ENCODE peak calls at places on chromosomes 6 and 20, in six cellular contexts. Q is GM12878, Z is fibroblast of pulmonary artery, B is stomach, Y is GM12865, T is K562. D is an unnamed sample.

GRCh38 chr6:66995669-66996068 is 1288.6 kb upstream of the EYS start:
- DNase-seq in Q (no peak), Z (no peak), B (no peak), Y (no peak), T (no peak), D (no peak)

GRCh38 chr6:132143258-132143657 is 192.1 kb upstream of the CCN2 start:
- DNase-seq in Q (no peak), Z (no peak), B (no peak), Y (no peak), T (no peak), D (no peak)

GRCh38 chr20:62117658-62118057 is 4.6 kb upstream of the LSM14B start:
- DNase-seq in Q (no peak), Z (no peak), B (peak; percentile 49), Y (no peak), T (no peak), D (peak; percentile 58)

GRCh38 chr6:81891869-81892268 is 139.4 kb upstream of the TENT5A start:
- DNase-seq in Q (no peak), Z (no peak), B (no peak), Y (no peak), T (no peak), D (no peak)

GRCh38 chr6:77880501-77880900 is 227.7 kb downstream of the MEI4 start:
- DNase-seq in Q (no peak), Z (peak; percentile 10), B (no peak), Y (no peak), T (no peak), D (no peak)

GRCh38 chr6:118743744-118744143 is 92.4 kb upstream of the CEP85L start:
- DNase-seq in Q (no peak), Z (no peak), B (no peak), Y (no peak), T (no peak), D (no peak)

GRCh38 chr6:92473056-92473455 is 946.3 kb downstream of the EPHA7 start:
- DNase-seq in Q (no peak), Z (no peak), B (no peak), Y (no peak), T (no peak), D (no peak)

GRCh38 chr6:89970609-89971337 is 76.5 kb downstream of the GJA10 start:
- DNase-seq in Q (no peak), Z (peak; percentile 65), B (peak; percentile 29), Y (peak; percentile 11), T (peak; percentile 53), D (peak; percentile 35)

GRCh38 chr6:126039284-126039683 is 52.9 kb downstream of the TRMT11 start:
- DNase-seq in Q (no peak), Z (peak; percentile 60), B (no peak), Y (no peak), T (no peak), D (no peak)

GRCh38 chr6:13331516-13332348 is 3.4 kb upstream of the TBC1D7 start:
- DNase-seq in Q (no peak), Z (peak; percentile 58), B (no peak), Y (peak; percentile 47), T (peak; percentile 41), D (no peak)

GRCh38 chr20:2285618-2286017 is 10.2 kb upstream of the TGM3 start:
- DNase-seq in Q (no peak), Z (no peak), B (no peak), Y (no peak), T (no peak), D (no peak)

GRCh38 chr6:159008656-159009288 is 8.8 kb upstream of the RSPH3 start:
- DNase-seq in Q (no peak), Z (peak; percentile 58), B (no peak), Y (peak; percentile 71), T (peak; percentile 35), D (peak; percentile 69)

GRCh38 chr20:3800256-3800877 is 4.3 kb downstream of the CDC25B start:
- DNase-seq in Q (no peak), Z (no peak), B (no peak), Y (no peak), T (no peak), D (no peak)
- H3K4me3 ChIP-seq in Q (no peak overlapping the region), Z (no peak overlapping the region), B (no peak overlapping the region), Y (no peak overlapping the region), T (no peak overlapping the region), D (peak overlapping the region; percentile 18)

GRCh38 chr6:106715922-106716321 is 86.5 kb downstream of the QRSL1 start:
- DNase-seq in Q (no peak), Z (no peak), B (no peak), Y (peak; percentile 18), T (no peak), D (no peak)
- H3K4me3 ChIP-seq in Q (no peak overlapping the region), Z (no peak overlapping the region), B (no peak overlapping the region), Y (no peak overlapping the region), T (no peak overlapping the region), D (no peak overlapping the region)

DNA sequence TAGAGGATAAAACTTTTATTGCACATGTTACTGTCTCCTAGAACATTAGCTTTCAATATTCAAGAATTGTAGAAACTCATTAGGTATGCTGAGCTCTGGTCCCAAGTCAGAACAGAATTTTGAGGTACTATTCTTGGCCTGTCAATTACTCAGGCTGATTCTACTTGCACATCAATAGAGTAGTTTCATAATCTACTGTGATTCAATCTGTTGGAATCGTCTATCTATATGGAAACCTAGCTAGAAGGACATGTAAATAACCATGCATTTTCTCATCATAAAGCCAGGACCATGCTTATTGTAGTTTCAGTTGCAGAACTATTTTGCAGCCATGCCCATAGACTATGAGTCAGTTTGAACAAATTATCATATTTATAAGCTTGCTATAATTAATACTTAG is 41.6 kb downstream of the FLRT3 start:
- DNase-seq in Q (no peak), Z (no peak), B (no peak), Y (no peak), T (no peak), D (no peak)
- H3K4me3 ChIP-seq in Q (no peak overlapping the region), Z (no peak overlapping the region), B (no peak overlapping the region), Y (no peak overlapping the region), T (no peak overlapping the region), D (no peak overlapping the region)

GRCh38 chr20:50278684-50279531 is 88.3 kb downstream of the CEBPB start:
- DNase-seq in Q (no peak), Z (peak; percentile 14), B (peak; percentile 89), Y (no peak), T (peak; percentile 78), D (no peak)
- H3K4me3 ChIP-seq in Q (no peak overlapping the region), Z (no peak overlapping the region), B (no peak overlapping the region), Y (no peak overlapping the region), T (no peak overlapping the region), D (no peak overlapping the region)

DNA sequence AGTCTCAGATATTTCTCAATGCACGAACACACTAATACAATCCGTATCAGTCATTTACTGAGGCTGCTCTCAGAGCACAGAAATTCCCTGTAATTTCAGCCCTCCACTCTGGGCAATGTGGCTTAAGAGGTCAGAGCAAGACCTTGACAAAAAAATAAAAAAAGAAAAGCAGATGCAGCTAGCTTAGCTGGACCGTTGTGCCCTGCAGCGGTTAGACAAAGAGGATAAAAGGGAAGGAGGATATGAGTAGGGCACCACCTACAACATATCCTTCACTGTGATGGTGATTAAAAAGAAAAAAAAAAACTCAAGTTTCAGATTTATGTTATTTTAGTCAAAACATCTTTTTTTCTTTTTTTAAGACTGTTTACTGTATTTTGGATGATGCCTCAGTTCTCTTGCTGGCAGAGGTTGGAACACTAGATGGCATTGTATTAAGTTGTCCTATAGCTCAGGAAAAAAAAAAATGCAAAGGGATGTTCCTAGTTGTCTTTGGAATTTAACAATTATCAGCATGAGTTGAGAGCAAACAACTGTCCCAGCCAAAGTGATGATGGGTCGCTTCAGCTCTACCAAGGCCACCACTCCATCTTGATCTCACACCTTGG is 59.9 kb downstream of the ANKEF1 start:
- DNase-seq in Q (no peak), Z (peak; percentile 6), B (no peak), Y (no peak), T (no peak), D (no peak)
- H3K4me3 ChIP-seq in Q (no peak overlapping the region), Z (no peak overlapping the region), B (no peak overlapping the region), Y (no peak overlapping the region), T (no peak overlapping the region), D (no peak overlapping the region)

GRCh38 chr6:1376653-1377052 is 12.7 kb upstream of the FOXF2 start:
- DNase-seq in Q (no peak), Z (no peak), B (no peak), Y (no peak), T (no peak), D (no peak)

GRCh38 chr6:1379810-1380198 is 9.6 kb upstream of the FOXF2 start:
- DNase-seq in Q (no peak), Z (no peak), B (no peak), Y (no peak), T (no peak), D (no peak)

GRCh38 chr6:1378224-1379025 is 11.0 kb upstream of the FOXF2 start:
- DNase-seq in Q (no peak), Z (no peak), B (no peak), Y (no peak), T (no peak), D (no peak)

GRCh38 chr6:1379026-1379809 is 10.2 kb upstream of the FOXF2 start:
- DNase-seq in Q (no peak), Z (no peak), B (no peak), Y (no peak), T (no peak), D (no peak)

GRCh38 chr6:1377526-1378223 is 11.7 kb upstream of the FOXF2 start:
- DNase-seq in Q (no peak), Z (no peak), B (no peak), Y (no peak), T (no peak), D (no peak)
- H3K4me3 ChIP-seq in Q (no peak overlapping the region), Z (no peak overlapping the region), B (no peak overlapping the region), Y (no peak overlapping the region), T (no peak overlapping the region), D (no peak overlapping the region)

GRCh38 chr6:129680633-129681032 is 29.3 kb downstream of the ARHGAP18 start:
- DNase-seq in Q (no peak), Z (no peak), B (no peak), Y (no peak), T (no peak), D (no peak)
- H3K4me3 ChIP-seq in Q (no peak overlapping the region), Z (no peak overlapping the region), B (no peak overlapping the region), Y (no peak overlapping the region), T (no peak overlapping the region), D (no peak overlapping the region)

GRCh38 chr20:38871560-38871953 is 54.7 kb upstream of the FAM83D start:
- DNase-seq in Q (no peak), Z (no peak), B (no peak), Y (no peak), T (no peak), D (no peak)

GRCh38 chr20:38872491-38873049 is 53.6 kb upstream of the FAM83D start:
- DNase-seq in Q (no peak), Z (no peak), B (no peak), Y (no peak), T (no peak), D (no peak)

GRCh38 chr20:38873050-38873581 is 53.1 kb upstream of the FAM83D start:
- DNase-seq in Q (peak; percentile 91), Z (no peak), B (no peak), Y (peak; percentile 95), T (no peak), D (peak; percentile 56)

GRCh38 chr20:38872036-38872435 is 54.2 kb upstream of the FAM83D start:
- DNase-seq in Q (no peak), Z (no peak), B (no peak), Y (no peak), T (no peak), D (no peak)

GRCh38 chr20:38870733-38871559 is 55.3 kb upstream of the FAM83D start:
- DNase-seq in Q (no peak), Z (peak; percentile 17), B (no peak), Y (peak; percentile 51), T (no peak), D (no peak)
- H3K4me3 ChIP-seq in Q (peak overlapping the region; percentile 26), Z (no peak overlapping the region), B (no peak overlapping the region), Y (no peak overlapping the region), T (no peak overlapping the region), D (peak overlapping the region; percentile 51)